ENCODE peak calls at places on chromosomes 3 and 15, in six cellular contexts. K is H1, I is HL-60, V is SK-N-SH, O is K562, H is HepG2. M is an unnamed sample.

GRCh38 chr3:195204360-195205166 is 66.4 kb downstream of the XXYLT1 start:
- DNase-seq in O (peak; percentile 54), I (no peak), V (peak; percentile 41), H (no peak), K (no peak), M (peak; percentile 38)

GRCh38 chr15:52780172-52780980 is 9.8 kb downstream of the ONECUT1 start:
- DNase-seq in K (no peak), O (peak; percentile 65), V (peak; percentile 59), I (peak; percentile 73), H (peak; percentile 51), M (peak; percentile 39)

GRCh38 chr3:32855350-32855953 is 37.7 kb downstream of the TRIM71 start:
- DNase-seq in K (no peak), H (no peak), O (no peak), I (no peak), V (no peak), M (no peak)

GRCh38 chr3:42674151-42674550 is 11.2 kb upstream of the KLHL40 start:
- DNase-seq in K (no peak), H (no peak), V (no peak), I (no peak), O (no peak), M (no peak)

GRCh38 chr3:41073190-41073589 is 126.1 kb upstream of the CTNNB1 start:
- DNase-seq in V (no peak), H (no peak), I (no peak), O (peak; percentile 36), K (no peak), M (no peak)

GRCh38 chr15:65211157-65211982 is at the start of gene CILP:
- DNase-seq in K (no peak), O (no peak), H (no peak), V (peak; percentile 78), I (no peak), M (no peak)

GRCh38 chr3:169195672-169196071 is 467.8 kb downstream of the MECOM start:
- DNase-seq in H (no peak), I (no peak), K (no peak), V (no peak), O (no peak), M (no peak)

GRCh38 chr3:24495334-24495994 is 814 bp upstream of the THRB start:
- DNase-seq in H (peak; percentile 56), V (peak; percentile 63), O (peak; percentile 80), I (no peak), K (no peak), M (no peak)

GRCh38 chr3:67405193-67405592 is 249.2 kb downstream of the SUCLG2 start:
- DNase-seq in O (no peak), V (no peak), H (no peak), I (no peak), K (no peak), M (no peak)

GRCh38 chr3:178263236-178263916 is 272.9 kb upstream of the KCNMB2 start:
- DNase-seq in V (no peak), K (no peak), I (peak; percentile 18), H (no peak), O (peak; percentile 34), M (no peak)

GRCh38 chr15:77720617-77721016 is 87.9 kb upstream of the LINGO1 start:
- DNase-seq in I (no peak), H (no peak), O (no peak), V (peak; percentile 61), K (no peak), M (no peak)

GRCh38 chr15:71588746-71589145 is 221.6 kb upstream of the NR2E3 start:
- DNase-seq in K (no peak), H (peak; percentile 10), V (no peak), O (no peak), I (no peak), M (no peak)

GRCh38 chr15:85582076-85582718 is 201.8 kb downstream of the AKAP13 start:
- DNase-seq in I (no peak), K (no peak), O (no peak), V (no peak), H (no peak), M (peak; percentile 34)

GRCh38 chr3:17714473-17714872 is 28.0 kb downstream of the TBC1D5 start:
- DNase-seq in H (no peak), V (no peak), I (no peak), K (no peak), O (no peak), M (no peak)

GRCh38 chr15:63600001-63600645 is 2.9 kb downstream of the FBXL22 start:
- DNase-seq in H (no peak), O (no peak), K (no peak), I (peak; percentile 25), V (no peak), M (no peak)

GRCh38 chr3:157572559-157573270 is 69.5 kb upstream of the VEPH1 start:
- DNase-seq in V (peak; percentile 55), K (no peak), O (peak; percentile 71), I (peak; percentile 46), H (peak; percentile 34), M (no peak)

GRCh38 chr15:98416222-98416835 is 232.0 kb upstream of the IGF1R start:
- DNase-seq in H (no peak), O (no peak), I (no peak), K (no peak), V (no peak), M (no peak)

GRCh38 chr3:173770011-173770410 is 372.5 kb downstream of the NLGN1 start:
- DNase-seq in O (no peak), K (no peak), V (no peak), I (no peak), H (no peak), M (no peak)

GRCh38 chr15:33310481-33311311 is at the start of gene RYR3:
- DNase-seq in H (no peak), K (no peak), I (no peak), O (no peak), V (peak; percentile 81), M (no peak)

GRCh38 chr15:85337398-85338074 is 42.9 kb upstream of the AKAP13 start:
- DNase-seq in K (no peak), O (no peak), V (no peak), I (no peak), H (no peak), M (no peak)

GRCh38 chr3:76367281-76367680 is 581.9 kb upstream of the ZNF717 start:
- DNase-seq in O (no peak), H (no peak), V (no peak), K (no peak), I (no peak), M (no peak)
- TF ChIP-seq GABPA in O (no peak), H (no peak), V (no peak), K (no peak), I (no peak), M (no peak)

DNA sequence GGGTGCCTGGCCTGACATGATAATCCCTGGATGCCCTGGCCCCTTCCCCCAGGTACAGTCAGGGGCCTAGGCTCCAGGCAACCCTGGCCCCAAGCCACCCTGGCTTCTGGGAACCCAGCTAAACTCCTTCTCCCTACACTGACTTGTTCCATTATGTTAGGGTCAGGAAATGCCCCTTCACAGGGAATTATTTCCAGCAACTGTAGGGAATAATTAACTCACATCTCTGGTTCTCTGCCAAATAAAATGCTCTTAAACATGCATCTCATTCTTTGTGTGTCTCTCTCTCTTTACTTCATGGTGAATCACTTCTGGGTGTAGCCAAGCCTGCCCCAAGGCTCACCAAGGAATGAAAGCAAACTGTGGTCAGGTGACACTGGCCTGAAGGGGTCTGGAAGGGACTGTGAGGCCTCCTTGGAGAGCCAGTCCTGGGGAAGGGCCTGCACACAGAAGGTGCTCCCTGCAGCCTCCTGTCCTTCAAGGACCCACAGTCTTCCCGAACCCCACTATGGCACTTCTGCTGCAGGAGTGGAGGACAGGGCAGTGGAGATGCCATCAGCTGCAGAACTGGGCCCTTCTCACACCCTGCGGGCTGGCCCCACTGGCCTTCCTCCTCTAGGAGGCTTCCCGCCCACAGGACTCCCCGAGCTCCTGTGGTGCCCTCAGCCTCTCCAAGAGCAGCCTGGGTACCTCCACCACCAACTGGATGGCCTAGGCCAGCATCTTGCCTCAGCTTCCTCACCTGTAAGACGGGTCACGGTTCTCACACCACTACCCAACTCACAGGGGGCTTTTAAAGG is 17.6 kb downstream of the TKT start:
- DNase-seq in H (peak; percentile 80), I (no peak), K (no peak), O (no peak), V (no peak), M (no peak)
- TF ChIP-seq GABPA in H (no peak), I (no peak), K (no peak), O (no peak), V (no peak), M (no peak)

DNA sequence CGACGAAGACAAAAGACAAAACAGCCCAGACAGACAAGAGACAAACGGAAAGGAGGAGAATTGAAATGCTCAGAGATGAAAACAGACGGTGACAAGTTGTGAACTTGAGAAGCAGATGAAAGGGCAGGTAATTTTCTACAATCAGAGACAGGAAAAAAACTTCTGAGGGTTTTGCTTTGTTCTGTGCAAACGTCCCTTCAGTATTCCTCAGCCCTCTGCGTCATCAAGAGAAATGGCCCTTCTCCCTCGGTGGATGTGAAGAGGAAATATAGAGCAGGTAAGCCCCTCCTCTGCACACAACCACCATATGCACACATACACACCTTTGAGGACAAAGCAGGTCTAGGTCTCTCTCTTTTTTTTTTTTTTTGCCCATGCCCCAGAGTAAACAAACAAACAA is 206.6 kb downstream of the UACA start:
- DNase-seq in I (no peak), O (no peak), H (no peak), K (no peak), V (no peak), M (no peak)
- TF ChIP-seq GABPA in I (no peak), O (no peak), H (no peak), K (no peak), V (no peak), M (no peak)

GRCh38 chr3:86788371-86788770 is 202.6 kb downstream of the VGLL3 start:
- DNase-seq in O (no peak), K (no peak), H (no peak), V (no peak), I (no peak), M (no peak)

GRCh38 chr3:86785381-86785780 is 205.6 kb downstream of the VGLL3 start:
- DNase-seq in I (no peak), V (no peak), O (no peak), K (no peak), H (no peak), M (no peak)

GRCh38 chr3:86782271-86782670 is 208.7 kb downstream of the VGLL3 start:
- DNase-seq in V (no peak), H (no peak), K (no peak), I (no peak), O (no peak), M (no peak)

GRCh38 chr3:86782860-86783259 is 208.1 kb downstream of the VGLL3 start:
- DNase-seq in K (no peak), V (no peak), H (no peak), O (no peak), I (no peak), M (no peak)

GRCh38 chr3:86787091-86787490 is 203.9 kb downstream of the VGLL3 start:
- DNase-seq in K (no peak), H (no peak), V (no peak), I (no peak), O (no peak), M (no peak)
- TF ChIP-seq GABPA in K (no peak), H (no peak), V (no peak), I (no peak), O (no peak), M (no peak)

M was measured in GM12878.